ENCODE peak calls at places on chromosomes 7 and 10, in nine cellular contexts. U is transverse colon; N is RWPE2; O is RWPE1; J is NCI-H2107; G is A172; K is AG10803; Y is stimulated activated CD4-positive, alpha-beta T cell treated with anti-CD3 and anti-CD28 coated beads, Interleukin-2, amount 100 ng/mL, for 48 hours; M is amniotic stem cell. B is an unnamed sample.

GRCh38 chr7:1664711-1665591 is 5.1 kb upstream of the ELFN1 start:
- DNase-seq in N (peak; percentile 51), U (peak; percentile 39), K (peak; percentile 46), M (peak; percentile 64), Y (peak; percentile 60), O (peak; percentile 70), G (peak; percentile 31), J (no peak), B (peak; percentile 58)

GRCh38 chr10:6929157-6929830 is 349.2 kb upstream of the PRKCQ start:
- DNase-seq in J (no peak), G (no peak), U (no peak), K (no peak), M (no peak), N (no peak), Y (no peak), O (no peak), B (no peak)

GRCh38 chr7:6705959-6706665 is 635 bp downstream of the ZNF12 start:
- DNase-seq in U (peak; percentile 16), G (peak; percentile 36), K (peak; percentile 49), O (peak; percentile 41), J (no peak), M (no peak), Y (peak; percentile 8), N (no peak), B (peak; percentile 48)

GRCh38 chr10:35600193-35600592 is 4.9 kb upstream of the GJD4 start:
- DNase-seq in O (no peak), N (no peak), U (no peak), G (no peak), K (no peak), J (no peak), Y (no peak), M (no peak), B (no peak)

GRCh38 chr7:2668401-2668800 is 19.6 kb upstream of the AMZ1 start:
- DNase-seq in J (no peak), N (no peak), O (no peak), M (no peak), G (peak; percentile 80), U (no peak), K (peak; percentile 54), Y (no peak), B (no peak)

GRCh38 chr7:105032553-105033214 is 18.7 kb downstream of the KMT2E start:
- DNase-seq in M (no peak), U (no peak), O (no peak), J (no peak), N (no peak), Y (no peak), G (no peak), K (no peak), B (no peak)

GRCh38 chr7:151142686-151143040 is 24.8 kb downstream of the GBX1 start:
- DNase-seq in N (peak; percentile 52), Y (no peak), K (no peak), G (no peak), J (no peak), M (no peak), O (no peak), U (peak; percentile 3), B (no peak)

GRCh38 chr10:52599586-52600200 is 172.9 kb downstream of the MBL2 start:
- DNase-seq in N (no peak), G (no peak), J (no peak), K (no peak), U (no peak), O (no peak), M (no peak), Y (no peak), B (no peak)

GRCh38 chr10:83538047-83538446 is 601.3 kb upstream of the GHITM start:
- DNase-seq in J (no peak), K (no peak), G (no peak), Y (no peak), O (no peak), U (no peak), N (no peak), M (no peak), B (no peak)

GRCh38 chr7:23404546-23405239 is 65.6 kb downstream of the IGF2BP3 start:
- DNase-seq in N (no peak), G (no peak), Y (no peak), U (no peak), O (no peak), K (no peak), J (no peak), M (no peak), B (no peak)

GRCh38 chr10:71783917-71784678 is 10.8 kb upstream of the VSIR start:
- DNase-seq in J (no peak), M (no peak), Y (no peak), N (no peak), K (no peak), O (no peak), G (no peak), U (no peak), B (no peak)

GRCh38 chr10:69061305-69062161 is 26.4 kb upstream of the SRGN start:
- DNase-seq in G (peak; percentile 95), J (no peak), U (peak; percentile 61), K (peak; percentile 98), N (peak; percentile 71), Y (no peak), M (peak; percentile 71), O (peak; percentile 91), B (peak; percentile 70)

GRCh38 chr10:102066421-102067068 is 1.4 kb downstream of the HPS6 start:
- DNase-seq in K (no peak), J (no peak), G (no peak), O (no peak), U (peak; percentile 18), N (no peak), M (no peak), Y (no peak), B (no peak)

GRCh38 chr7:101698964-101699363 is 69.9 kb upstream of the MYL10 start:
- DNase-seq in O (no peak), M (no peak), K (no peak), N (no peak), Y (no peak), J (no peak), G (no peak), U (no peak), B (no peak)

GRCh38 chr10:114754445-114755320 is 66.9 kb upstream of the FHIP2A start:
- DNase-seq in K (peak; percentile 25), N (no peak), Y (no peak), M (no peak), J (no peak), G (peak; percentile 69), U (no peak), O (peak; percentile 25), B (no peak)

GRCh38 chr10:109027534-109028185 is 895.7 kb downstream of the XPNPEP1 start:
- DNase-seq in O (no peak), U (no peak), K (peak; percentile 64), Y (no peak), J (no peak), M (no peak), N (no peak), G (no peak), B (no peak)

GRCh38 chr10:100713049-100713858 is 32.1 kb upstream of the PAX2 start:
- DNase-seq in Y (no peak), J (no peak), G (no peak), O (no peak), N (no peak), M (no peak), U (no peak), K (no peak), B (no peak)

GRCh38 chr10:80283536-80284199 is 5.8 kb downstream of the MAT1A start:
- DNase-seq in K (no peak), N (no peak), U (no peak), J (no peak), M (no peak), O (no peak), Y (no peak), G (no peak), B (no peak)

GRCh38 chr10:130159395-130159794 is 23.2 kb downstream of the GLRX3 start:
- DNase-seq in Y (no peak), K (no peak), O (no peak), G (no peak), U (no peak), M (no peak), N (no peak), J (no peak), B (no peak)

GRCh38 chr7:155594961-155595366 is 48.6 kb upstream of the CNPY1 start:
- DNase-seq in G (no peak), N (no peak), J (no peak), M (no peak), U (no peak), K (no peak), O (peak; percentile 22), Y (no peak), B (peak; percentile 38)

GRCh38 chr10:86798636-86799035 is 42.2 kb downstream of the BMPR1A start:
- DNase-seq in Y (no peak), J (no peak), U (no peak), M (no peak), K (peak; percentile 56), O (no peak), G (peak; percentile 16), N (no peak), B (no peak)

GRCh38 chr7:18151419-18151818 is 123.8 kb upstream of the PRPS1L1 start:
- DNase-seq in J (no peak), K (no peak), G (peak; percentile 44), O (peak; percentile 9), M (no peak), U (no peak), N (no peak), Y (no peak), B (no peak)

GRCh38 chr7:134941185-134941900 is 45.0 kb upstream of the AGBL3 start:
- DNase-seq in Y (no peak), K (peak; percentile 95), O (peak; percentile 35), U (no peak), G (peak; percentile 66), M (peak; percentile 38), J (no peak), N (no peak), B (no peak)

GRCh38 chr10:118003146-118003545 is 43.6 kb downstream of the RAB11FIP2 start:
- DNase-seq in J (no peak), K (peak; percentile 48), Y (no peak), O (no peak), N (no peak), U (no peak), G (no peak), M (no peak), B (no peak)

GRCh38 chr10:50231515-50232260 is 19.6 kb downstream of the ASAH2 start:
- DNase-seq in U (no peak), G (no peak), M (no peak), Y (no peak), J (no peak), O (no peak), K (no peak), N (no peak), B (no peak)

GRCh38 chr10:58969578-58969977 is 206.9 kb upstream of the PHYHIPL start:
- DNase-seq in K (no peak), O (no peak), U (no peak), N (no peak), J (no peak), Y (no peak), G (peak; percentile 49), M (no peak), B (no peak)

GRCh38 chr7:36639826-36640225 is 84.5 kb downstream of the AOAH start:
- DNase-seq in G (no peak), U (peak; percentile 48), O (no peak), Y (no peak), J (no peak), K (no peak), M (no peak), N (no peak), B (no peak)

GRCh38 chr10:91743460-91743859 is 54.8 kb upstream of the TNKS2 start:
- DNase-seq in O (no peak), J (no peak), G (no peak), N (no peak), U (no peak), K (no peak), M (no peak), Y (no peak), B (no peak)

GRCh38 chr10:75276029-75276872 is 40.5 kb upstream of the COMTD1 start:
- DNase-seq in Y (no peak), O (no peak), U (no peak), M (no peak), J (no peak), N (no peak), K (no peak), G (no peak), B (no peak)

GRCh38 chr7:8491106-8491505 is 57.7 kb downstream of the NXPH1 start:
- DNase-seq in M (no peak), G (no peak), O (no peak), J (no peak), U (no peak), K (no peak), N (no peak), Y (no peak), B (no peak)

GRCh38 chr7:95794917-95795515 is 22.7 kb downstream of the DYNC1I1 start:
- DNase-seq in J (no peak), O (no peak), K (peak; percentile 27), G (peak; percentile 24), N (no peak), M (no peak), Y (no peak), U (no peak), B (no peak)

B was measured in ureter.